ENCODE peak calls at places on chromosome 19, in ten cellular contexts. Y, E, O, Z, F, G, X, V, L and U are unnamed samples.

GRCh38 chr19:29375429-29376093 is 150.2 kb upstream of the VSTM2B start:
- DNase-seq in E (no peak), L (no peak), F (no peak), G (no peak), O (no peak), X (no peak), Z (peak; percentile 1), Y (no peak), V (no peak), U (peak; percentile 13)

GRCh38 chr19:13146763-13147563 is 3.2 kb downstream of the STX10 start:
- DNase-seq in F (no peak), O (no peak), E (peak; percentile 35), L (no peak), V (no peak), G (no peak), Z (no peak), Y (no peak), X (peak; percentile 35), U (no peak)

GRCh38 chr19:15015946-15016542 is 33.2 kb upstream of the CASP14 start:
- DNase-seq in E (no peak), O (no peak), Z (no peak), Y (no peak), L (no peak), V (no peak), X (no peak), F (no peak), G (no peak), U (no peak)

GRCh38 chr19:12833747-12834417 is 497 bp downstream of the RTBDN start:
- DNase-seq in O (no peak), F (no peak), Z (no peak), V (no peak), Y (no peak), X (no peak), L (no peak), G (no peak), E (no peak), U (peak; percentile 87)

GRCh38 chr19:13505761-13506549 is at the start of gene CACNA1A:
- DNase-seq in G (no peak), O (no peak), X (no peak), Y (no peak), Z (no peak), E (no peak), V (no peak), L (peak; percentile 19), F (no peak), U (peak; percentile 80)

GRCh38 chr19:43984687-43985000 is 656 bp downstream of the ZNF155 start:
- DNase-seq in E (no peak), F (no peak), O (no peak), G (no peak), V (no peak), Z (no peak), X (no peak), L (no peak), Y (no peak), U (no peak)

GRCh38 chr19:8832132-8833021 is at the start of the genes MBD3L1 and ZNF558:
- DNase-seq in Z (peak; percentile 99), F (peak; percentile 99), L (peak; percentile 97), G (peak; percentile 99), X (peak; percentile 96), V (peak; percentile 99), Y (peak; percentile 99), E (peak; percentile 98), O (peak; percentile 93), U (peak; percentile 99)

GRCh38 chr19:48698046-48698445 is 2.3 kb downstream of the FUT2 start:
- DNase-seq in X (no peak), E (no peak), L (peak; percentile 74), Z (no peak), O (no peak), Y (no peak), V (no peak), G (no peak), F (no peak), U (peak; percentile 61)

GRCh38 chr19:4971424-4971793 is 2.5 kb downstream of the KDM4B start:
- DNase-seq in O (no peak), X (no peak), F (no peak), E (no peak), Y (no peak), Z (no peak), V (peak; percentile 73), L (no peak), G (no peak), U (no peak)

GRCh38 chr19:12494260-12494860 is 9.7 kb upstream of the ZNF709 start:
- DNase-seq in L (no peak), G (no peak), Y (no peak), Z (no peak), F (no peak), O (no peak), V (no peak), E (no peak), X (no peak), U (no peak)

GRCh38 chr19:10006335-10006708 is 4.0 kb downstream of the COL5A3 start:
- DNase-seq in Z (no peak), X (no peak), G (no peak), Y (peak; percentile 77), L (peak; percentile 72), V (peak; percentile 41), F (peak; percentile 66), O (no peak), E (peak; percentile 31), U (no peak)

GRCh38 chr19:45403781-45404556 is 900 bp downstream of the PPP1R13L start:
- DNase-seq in Z (peak; percentile 60), V (no peak), G (no peak), L (no peak), E (no peak), O (no peak), Y (peak; percentile 77), X (peak; percentile 80), F (no peak), U (no peak)

DNA sequence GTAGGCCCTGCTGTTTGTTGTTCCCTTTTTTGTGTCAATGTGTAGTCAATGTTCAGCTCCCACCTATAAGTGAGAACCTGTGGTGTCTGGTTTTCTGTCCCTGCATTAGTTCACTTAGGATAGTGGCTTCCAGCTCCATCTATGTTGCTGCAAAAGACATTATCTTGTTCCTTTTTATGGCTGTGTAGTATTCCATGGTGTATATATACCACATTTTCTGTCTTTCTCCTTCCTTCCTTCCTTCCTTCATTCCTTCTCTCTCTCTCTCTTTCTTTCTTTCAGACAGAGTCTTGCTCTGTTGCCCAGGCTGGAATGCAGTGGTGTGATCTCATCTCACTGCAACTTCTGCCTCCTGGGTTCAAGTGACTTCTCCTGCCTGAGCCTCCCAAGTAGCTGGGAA is 21.0 kb downstream of the CYP2A6 start:
- DNase-seq in G (no peak), E (no peak), L (no peak), O (no peak), X (no peak), Y (no peak), Z (no peak), V (no peak), F (no peak), U (no peak)
- TF ChIP-seq CTCF in G (no peak), E (no peak), L (no peak), O (no peak), X (no peak), Y (no peak), Z (no peak), V (no peak), F (no peak), U (no peak)

GRCh38 chr19:58572026-58572817 is 913 bp downstream of the MZF1 start:
- DNase-seq in O (no peak), Z (no peak), L (no peak), Y (peak; percentile 28), X (no peak), G (peak; percentile 49), F (peak; percentile 23), V (peak; percentile 13), E (no peak), U (no peak)

GRCh38 chr19:58572818-58573657 is at the start of gene MZF1:
- DNase-seq in V (peak; percentile 100), L (peak; percentile 100), Z (peak; percentile 100), O (no peak), F (peak; percentile 100), Y (peak; percentile 99), G (peak; percentile 100), X (peak; percentile 100), E (peak; percentile 100), U (peak; percentile 100)

GRCh38 chr19:58571575-58571947 is 1.6 kb downstream of the MZF1 start:
- DNase-seq in L (no peak), V (no peak), E (no peak), F (no peak), X (no peak), O (no peak), G (peak; percentile 61), Y (no peak), Z (no peak), U (peak; percentile 15)

GRCh38 chr19:58575183-58576041 is 2.3 kb upstream of the MZF1 start:
- DNase-seq in X (peak; percentile 95), E (peak; percentile 78), O (no peak), Z (peak; percentile 84), Y (peak; percentile 94), F (peak; percentile 90), V (peak; percentile 79), G (peak; percentile 91), L (peak; percentile 85), U (peak; percentile 95)

GRCh38 chr19:58573658-58574164 is 576 bp upstream of the MZF1 start:
- DNase-seq in G (no peak), Y (no peak), O (no peak), V (no peak), L (no peak), F (no peak), E (no peak), X (no peak), Z (no peak), U (no peak)
- TF ChIP-seq POLR2A in G (no peak), Y (no peak), O (no peak), V (no peak), L (peak; percentile 11), F (no peak), E (no peak), X (no peak), Z (no peak), U (no peak)

DNA sequence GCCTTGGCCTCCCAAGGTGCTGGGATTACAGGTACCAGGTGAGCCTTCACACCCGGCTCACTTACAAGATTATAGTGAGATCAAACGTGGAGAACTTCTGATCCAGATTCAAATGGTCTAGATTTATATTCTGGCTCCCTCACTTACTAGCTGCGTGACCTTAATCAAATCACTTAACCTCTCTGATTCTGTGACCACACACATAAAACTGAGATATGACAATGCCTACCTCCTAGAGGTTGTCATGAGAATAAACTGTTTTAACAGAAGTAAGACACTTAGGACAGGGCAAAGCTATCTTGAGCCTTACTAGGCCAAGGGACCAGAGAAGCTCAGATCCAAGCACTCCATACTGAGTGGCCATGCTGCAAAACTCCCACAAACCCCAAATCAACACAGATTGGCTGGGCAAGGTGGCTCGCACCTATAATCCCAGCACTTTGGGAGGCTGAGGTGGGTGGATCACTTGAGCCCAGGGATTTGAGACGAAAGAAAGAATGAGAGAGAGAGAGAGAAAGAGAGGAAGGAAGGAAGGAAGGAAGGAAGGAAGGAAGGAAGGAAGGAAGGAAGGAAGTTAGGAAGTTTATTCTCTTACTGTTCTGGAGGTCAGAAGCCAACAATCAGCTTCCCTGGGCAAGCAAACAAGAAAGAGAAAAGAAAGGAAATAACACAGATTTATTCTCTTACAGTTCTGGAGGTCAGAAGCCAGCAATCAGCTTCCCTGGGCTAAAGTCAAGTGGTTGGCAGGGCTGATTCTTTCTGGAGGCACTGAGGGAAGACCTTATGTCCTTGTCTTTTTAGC is 46.1 kb upstream of the MAP3K10 start:
- DNase-seq in V (no peak), E (no peak), F (no peak), O (no peak), Y (no peak), X (peak; percentile 40), G (no peak), L (no peak), Z (no peak), U (no peak)
- TF ChIP-seq CTCF in V (no peak), E (no peak), F (no peak), O (no peak), Y (no peak), X (no peak), G (no peak), L (no peak), Z (no peak), U (no peak)

GRCh38 chr19:1776606-1777147 is 23.4 kb downstream of the ONECUT3 start:
- DNase-seq in L (no peak), V (no peak), X (no peak), G (no peak), O (no peak), E (no peak), F (no peak), Y (no peak), Z (no peak), U (no peak)
- TF ChIP-seq POLR2A in L (no peak), V (no peak), X (no peak), G (no peak), O (no peak), E (no peak), F (no peak), Y (no peak), Z (no peak), U (no peak)